ENCODE peak calls at places on chromosome 18, in four cellular contexts. B is HepG2, O is K562, W is GM12878. Z is an unnamed sample.

GRCh38 chr18:10490401-10491289 is 35.2 kb upstream of the NAPG start:
- DNase-seq in B (peak; percentile 77), O (peak; percentile 35), W (peak; percentile 58), Z (peak; percentile 41)

GRCh38 chr18:1708006-1708405 is 803.3 kb downstream of the ADCYAP1 start:
- DNase-seq in B (no peak), O (no peak), W (no peak), Z (no peak)

GRCh38 chr18:43265465-43265864 is 11.8 kb downstream of the SYT4 start:
- DNase-seq in W (no peak), O (no peak), B (no peak), Z (no peak)

GRCh38 chr18:73594749-73595148 is 552.9 kb downstream of the FBXO15 start:
- DNase-seq in O (no peak), W (no peak), B (no peak), Z (no peak)

GRCh38 chr18:46583711-46584110 is 73.3 kb downstream of the LOXHD1 start:
- DNase-seq in O (no peak), W (no peak), B (no peak), Z (no peak)

GRCh38 chr18:59837586-59837985 is 62.2 kb upstream of the PMAIP1 start:
- DNase-seq in W (peak; percentile 82), B (peak; percentile 52), O (peak; percentile 50), Z (peak; percentile 50)

GRCh38 chr18:62131305-62131909 is 55.4 kb downstream of the PIGN start:
- DNase-seq in B (peak; percentile 55), W (peak; percentile 7), O (peak; percentile 60), Z (peak; percentile 41)

GRCh38 chr18:76232813-76233212 is 262.2 kb downstream of the ZNF516 start:
- DNase-seq in B (no peak), W (no peak), O (no peak), Z (no peak)

GRCh38 chr18:45359275-45360009 is 255.8 kb upstream of the SLC14A2 start:
- DNase-seq in W (no peak), B (no peak), O (no peak), Z (no peak)

GRCh38 chr18:47932603-47933002 is 2.1 kb upstream of the SMAD2 start:
- DNase-seq in O (no peak), B (no peak), W (no peak), Z (no peak)

GRCh38 chr18:37779220-37779619 is 213.6 kb upstream of the CELF4 start:
- DNase-seq in B (no peak), O (no peak), W (no peak), Z (no peak)

GRCh38 chr18:48158721-48159120 is 228.3 kb upstream of the SMAD2 start:
- DNase-seq in O (no peak), B (no peak), W (no peak), Z (no peak)

GRCh38 chr18:38359258-38359657 is 793.7 kb upstream of the CELF4 start:
- DNase-seq in W (no peak), O (no peak), B (no peak), Z (no peak)

GRCh38 chr18:59787998-59788875 is 91.0 kb upstream of the CCBE1 start:
- DNase-seq in O (no peak), B (no peak), W (no peak), Z (peak; percentile 6)

GRCh38 chr18:38493991-38494559 is 928.5 kb upstream of the CELF4 start:
- DNase-seq in W (no peak), B (no peak), O (no peak), Z (no peak)

GRCh38 chr18:13232971-13233565 is 14.5 kb downstream of the LDLRAD4 start:
- DNase-seq in O (no peak), W (no peak), B (no peak), Z (no peak)

GRCh38 chr18:44899832-44900231 is 219.1 kb downstream of the SETBP1 start:
- DNase-seq in O (no peak), B (no peak), W (no peak), Z (no peak)

GRCh38 chr18:28267878-28268625 is 91.1 kb upstream of the CDH2 start:
- DNase-seq in B (no peak), W (no peak), O (no peak), Z (no peak)

GRCh38 chr18:49901862-49902340 is 88.6 kb upstream of the ACAA2 start:
- DNase-seq in W (no peak), O (no peak), B (no peak), Z (no peak)

GRCh38 chr18:213977-214376 is 53.9 kb downstream of the THOC1 start:
- DNase-seq in B (no peak), W (no peak), O (no peak), Z (no peak)

GRCh38 chr18:56258178-56258577 is 380.2 kb downstream of the TXNL1 start:
- DNase-seq in O (no peak), W (no peak), B (no peak), Z (no peak)

GRCh38 chr18:48100712-48101165 is 170.3 kb upstream of the SMAD2 start:
- DNase-seq in B (no peak), O (no peak), W (no peak), Z (peak; percentile 20)

GRCh38 chr18:54712315-54712714 is 116.0 kb upstream of the RAB27B start:
- DNase-seq in B (no peak), W (no peak), O (no peak), Z (no peak)

GRCh38 chr18:35122586-35123224 is 81.5 kb downstream of the MAPRE2 start:
- DNase-seq in O (no peak), W (no peak), B (no peak), Z (no peak)

GRCh38 chr18:77000527-77000926 is 132.1 kb downstream of the MBP start:
- DNase-seq in W (no peak), O (peak; percentile 57), B (no peak), Z (peak; percentile 56)

GRCh38 chr18:413263-413662 is 87.2 kb downstream of the COLEC12 start:
- DNase-seq in O (no peak), B (no peak), W (no peak), Z (no peak)

GRCh38 chr18:34223164-34223892 is 1.4 kb downstream of the NOL4 start:
- DNase-seq in B (no peak), W (no peak), O (no peak), Z (peak; percentile 53)

GRCh38 chr18:52570975-52571374 is 231.0 kb downstream of the DCC start:
- DNase-seq in O (no peak), B (no peak), W (no peak), Z (no peak)

GRCh38 chr18:30044496-30044895 is 998.0 kb downstream of the DSC3 start:
- DNase-seq in B (no peak), W (no peak), O (no peak), Z (no peak)

GRCh38 chr18:42414756-42415454 is 459.9 kb downstream of the PIK3C3 start:
- DNase-seq in O (no peak), B (no peak), W (no peak), Z (no peak)

GRCh38 chr18:47262397-47263196 is 11.1 kb upstream of the SKOR2 start:
- DNase-seq in B (no peak), O (no peak), W (no peak), Z (no peak)

GRCh38 chr18:8045160-8045885 is 478.2 kb downstream of the PTPRM start:
- DNase-seq in O (no peak), B (no peak), W (no peak), Z (no peak)

GRCh38 chr18:23401400-23402347 is 51.4 kb upstream of the RIOK3 start:
- DNase-seq in B (peak; percentile 81), O (no peak), W (no peak), Z (peak; percentile 28)

GRCh38 chr18:49041677-49042570 is 91.2 kb upstream of the SMAD7 start:
- DNase-seq in O (no peak), W (no peak), B (peak; percentile 40), Z (no peak)

GRCh38 chr18:27276479-27276878 is 91.4 kb upstream of the CHST9 start:
- DNase-seq in B (no peak), W (no peak), O (no peak), Z (no peak)

GRCh38 chr18:9901377-9901776 is 12.4 kb upstream of the VAPA start:
- DNase-seq in O (no peak), B (no peak), W (no peak), Z (no peak)

GRCh38 chr18:9951022-9951859 is 37.4 kb downstream of the VAPA start:
- DNase-seq in W (no peak), B (peak; percentile 59), O (peak; percentile 20), Z (peak; percentile 38)

GRCh38 chr18:63158676-63159291 is 160.8 kb downstream of the BCL2 start:
- DNase-seq in O (no peak), B (no peak), W (peak; percentile 92), Z (no peak)

GRCh38 chr18:54069729-54070128 is 154.7 kb downstream of the MBD2 start:
- DNase-seq in O (no peak), W (no peak), B (no peak), Z (no peak)

DNA sequence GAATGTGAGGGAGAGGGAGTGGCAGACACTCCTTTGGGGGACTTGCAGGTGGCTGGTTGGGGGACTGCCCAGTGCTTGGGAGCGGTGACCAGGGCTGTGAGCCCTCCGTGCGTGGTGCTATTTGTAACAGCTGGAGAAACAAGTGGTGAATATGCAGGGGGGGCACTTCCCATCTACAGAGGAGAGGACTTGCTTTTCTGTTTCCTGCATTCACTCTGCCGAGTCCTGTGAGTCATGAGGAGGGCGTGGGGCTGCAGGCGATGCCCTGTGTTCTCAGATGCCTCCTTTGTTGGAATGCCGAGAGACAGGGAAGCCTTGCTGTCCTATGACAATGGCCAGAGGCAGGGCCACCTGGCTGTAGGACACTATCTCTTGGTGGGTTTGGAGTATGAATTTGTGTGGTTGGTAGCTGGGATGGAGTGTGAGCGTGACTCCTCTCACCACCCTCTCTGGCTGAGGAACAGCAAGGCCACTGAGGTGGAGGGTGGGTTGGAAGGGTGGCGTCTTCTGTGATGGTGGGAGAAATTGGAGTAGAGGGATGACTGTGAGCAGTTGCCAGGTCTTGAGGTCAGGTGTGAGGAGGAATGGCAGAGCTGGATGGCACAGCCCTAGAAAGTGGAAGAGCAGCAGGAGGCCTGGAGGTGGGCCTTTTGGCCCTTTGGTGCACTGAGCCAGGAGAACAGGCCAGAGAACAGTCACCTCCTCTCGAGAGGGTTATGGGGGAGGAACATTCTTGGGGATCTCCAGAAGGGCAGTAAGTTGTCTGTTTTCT is 24.3 kb downstream of the FHOD3 start:
- DNase-seq in O (no peak), B (no peak), W (no peak), Z (no peak)
- TF ChIP-seq BHLHE40 in O (no peak), B (no peak), W (no peak), Z (no peak)

DNA sequence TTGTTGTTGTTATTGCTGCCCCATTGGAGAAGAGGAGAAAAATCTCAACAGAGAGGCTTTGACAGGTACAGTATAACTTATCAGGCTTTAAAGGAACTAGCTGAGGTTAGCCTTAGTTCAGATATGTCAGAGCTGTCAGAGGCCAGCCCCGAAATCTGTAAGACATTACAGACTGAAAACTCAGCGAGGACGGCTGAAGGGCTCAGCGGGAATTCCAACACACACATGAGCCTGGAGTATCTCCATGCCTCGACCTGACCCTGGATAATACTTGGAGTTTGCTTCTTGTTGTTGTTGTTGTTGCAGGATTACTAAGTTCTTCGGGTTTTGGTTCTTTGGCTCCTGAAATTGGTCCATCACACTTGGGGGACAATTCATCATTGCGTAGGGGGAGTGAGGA is 166.9 kb downstream of the MIB1 start:
- DNase-seq in O (no peak), B (no peak), W (no peak), Z (no peak)
- TF ChIP-seq FOXK2 in O (no peak), B (no peak), W (no peak), Z (no peak)

GRCh38 chr18:32840962-32841361 is 68.1 kb upstream of the KLHL14 start:
- DNase-seq in O (no peak), B (no peak), W (no peak), Z (no peak)
- TF ChIP-seq BHLHE40 in O (no peak), B (no peak), W (no peak), Z (no peak)

GRCh38 chr18:39786477-39786876 is 2168.6 kb upstream of the PIK3C3 start:
- DNase-seq in W (no peak), B (no peak), O (no peak), Z (no peak)

GRCh38 chr18:39788395-39788794 is 2166.6 kb upstream of the PIK3C3 start:
- DNase-seq in W (no peak), B (no peak), O (no peak), Z (no peak)
- TF ChIP-seq FOXK2 in W (no peak), B (no peak), O (no peak), Z (no peak)